ENCODE peak calls at places on chromosomes 11 and 22, in seven cellular contexts. V is CD4-positive, alpha-beta memory T cell; B is OCI-LY7; Y is HFF-Myc; K is EL; E is stimulated activated CD4-positive, alpha-beta T cell treated with anti-CD3 and anti-CD28 coated beads, TNF-alpha, amount 100 ng/mL, for 24 hours; T is KBM-7. R is an unnamed sample.

GRCh38 chr11:69572233-69572860 is 68.6 kb upstream of the CCND1 start:
- DNase-seq in K (no peak), E (no peak), T (no peak), B (no peak), V (no peak), Y (no peak), R (no peak)

GRCh38 chr11:92978226-92979111 is 9.0 kb downstream of the MTNR1B start:
- DNase-seq in V (no peak), E (no peak), K (peak; percentile 24), T (no peak), Y (no peak), B (no peak), R (no peak)

GRCh38 chr22:47550524-47551437 is 788.3 kb downstream of the TBC1D22A start:
- DNase-seq in K (no peak), V (no peak), B (no peak), T (no peak), E (no peak), Y (no peak), R (no peak)

GRCh38 chr11:128310676-128311445 is 276.5 kb downstream of the ETS1 start:
- DNase-seq in E (no peak), T (no peak), Y (no peak), V (no peak), B (no peak), K (no peak), R (no peak)

GRCh38 chr22:23178512-23179254 is 1.6 kb upstream of the BCR start:
- DNase-seq in K (peak; percentile 58), E (no peak), T (peak; percentile 80), V (no peak), Y (peak; percentile 33), B (peak; percentile 70), R (peak; percentile 39)

GRCh38 chr11:46117842-46118241 is 3.4 kb downstream of the PHF21A start:
- DNase-seq in E (no peak), K (no peak), T (peak; percentile 45), Y (no peak), V (no peak), B (peak; percentile 44), R (no peak)

GRCh38 chr11:56705784-56706396 is 7.0 kb downstream of the OR9G1 start:
- DNase-seq in B (no peak), K (no peak), E (no peak), T (no peak), Y (no peak), V (no peak), R (no peak)

GRCh38 chr11:12163181-12163841 is 52.9 kb downstream of the MICAL2 start:
- DNase-seq in K (peak; percentile 90), B (no peak), V (no peak), T (no peak), Y (no peak), E (no peak), R (no peak)

GRCh38 chr11:30585067-30585891 is 874 bp downstream of the MPPED2 start:
- DNase-seq in K (no peak), V (no peak), B (no peak), E (no peak), Y (no peak), T (no peak), R (no peak)

GRCh38 chr11:121540627-121541026 is 87.9 kb upstream of the SORL1-AS1 start:
- DNase-seq in V (no peak), T (no peak), K (no peak), E (no peak), B (no peak), Y (no peak), R (no peak)

GRCh38 chr11:65434667-65435179 is 12.1 kb downstream of the NEAT1 start:
- DNase-seq in Y (no peak), B (no peak), V (no peak), E (no peak), T (no peak), K (peak; percentile 9), R (no peak)

GRCh38 chr22:29270475-29271271 is 2.6 kb downstream of the EWSR1 start:
- DNase-seq in K (peak; percentile 68), V (no peak), Y (no peak), T (peak; percentile 28), E (no peak), B (peak; percentile 30), R (no peak)

GRCh38 chr22:43333978-43334377 is 9.2 kb downstream of the SCUBE1 start:
- DNase-seq in K (no peak), E (no peak), V (no peak), B (no peak), Y (no peak), T (no peak), R (no peak)

GRCh38 chr22:38982008-38982927 is at the start of gene APOBEC3B:
- DNase-seq in Y (peak; percentile 79), V (peak; percentile 89), E (peak; percentile 31), B (peak; percentile 47), T (peak; percentile 88), K (peak; percentile 93), R (no peak)

GRCh38 chr11:16853859-16854258 is 115.4 kb downstream of the C11orf58 start:
- DNase-seq in E (no peak), Y (no peak), V (no peak), T (no peak), K (no peak), B (no peak), R (no peak)

GRCh38 chr11:67031791-67032561 is 9.0 kb downstream of the SYT12 start:
- DNase-seq in V (no peak), E (no peak), K (peak; percentile 67), T (no peak), B (no peak), Y (no peak), R (no peak)

GRCh38 chr11:76185931-76186401 is 20.3 kb downstream of the WNT11 start:
- DNase-seq in T (no peak), K (no peak), Y (no peak), V (peak; percentile 21), B (no peak), E (no peak), R (no peak)

GRCh38 chr11:125062931-125063428 is at the start of gene SLC37A2:
- DNase-seq in V (peak; percentile 51), Y (no peak), E (no peak), B (peak; percentile 60), K (peak; percentile 78), T (peak; percentile 68), R (no peak)

GRCh38 chr11:127919206-127920000 is 668.0 kb downstream of the ETS1 start:
- DNase-seq in B (no peak), V (no peak), K (peak; percentile 86), Y (peak; percentile 64), E (no peak), T (no peak), R (no peak)

GRCh38 chr22:23107487-23108323 is 34.1 kb downstream of the RSPH14 start:
- DNase-seq in V (no peak), T (no peak), E (no peak), B (no peak), Y (no peak), K (no peak), R (no peak)